ENCODE peak calls at places on chromosomes 3 and 15, in five cellular contexts. J is mesenchymal stem cell, H is IMR-90, O is neuronal stem cell, I is mesendoderm. L is an unnamed sample.

GRCh38 chr3:111568355-111568754 is 26.4 kb downstream of the CD96 start:
- DNase-seq in J (no peak), H (no peak), O (no peak), I (no peak), L (no peak)

GRCh38 chr3:155370198-155370597 is 76.7 kb upstream of the STRIT1 start:
- DNase-seq in J (no peak), H (no peak), O (no peak), I (no peak), L (no peak)

GRCh38 chr3:141384157-141384556 is 15.9 kb downstream of the ZBTB38 start:
- DNase-seq in J (peak), H (peak), O (no peak), I (no peak), L (no peak)

GRCh38 chr15:46636220-46636619 is 1001.4 kb downstream of the SQOR start:
- DNase-seq in J (peak), H (no peak), O (no peak), I (peak), L (no peak)

GRCh38 chr15:43168192-43169107 is 16.8 kb upstream of the CCNDBP1 start:
- DNase-seq in J (peak), H (peak), O (no peak), I (no peak), L (no peak)

GRCh38 chr15:33226559-33227181 is 32.2 kb upstream of the FMN1 start:
- DNase-seq in J (peak), H (no peak), O (no peak), I (peak), L (peak)

GRCh38 chr15:51782357-51782896 is 31.0 kb downstream of the TMOD2 start:
- DNase-seq in J (no peak), H (no peak), O (no peak), I (peak), L (no peak)

GRCh38 chr15:101348643-101349496 is 53.8 kb upstream of the SNRPA1 start:
- DNase-seq in J (no peak), H (no peak), O (no peak), I (peak), L (no peak)

GRCh38 chr15:38254065-38254883 is 1.6 kb downstream of the SPRED1 start:
- DNase-seq in J (peak), H (peak), O (no peak), I (peak), L (no peak)

GRCh38 chr3:153927107-153927506 is 194.1 kb upstream of the ARHGEF26 start:
- DNase-seq in J (peak), H (peak), O (no peak), I (peak), L (no peak)

GRCh38 chr3:52399131-52399530 is 45.8 kb downstream of the SEMA3G start:
- DNase-seq in J (no peak), H (no peak), O (no peak), I (no peak), L (no peak)

GRCh38 chr3:174122411-174122810 is 724.9 kb downstream of the NLGN1 start:
- DNase-seq in J (no peak), H (no peak), O (no peak), I (no peak), L (no peak)

GRCh38 chr3:186997061-186998054 is 67.0 kb downstream of the ST6GAL1 start:
- DNase-seq in J (no peak), H (no peak), O (no peak), I (no peak), L (no peak)

GRCh38 chr3:194998948-194999347 is 272.0 kb downstream of the XXYLT1 start:
- DNase-seq in J (no peak), H (no peak), O (no peak), I (no peak), L (no peak)

GRCh38 chr15:90214553-90215205 is 13.5 kb downstream of the SEMA4B start:
- DNase-seq in J (peak), H (no peak), O (no peak), I (peak), L (no peak)

GRCh38 chr3:42658771-42659390 is 5.4 kb downstream of the ZBTB47 start:
- DNase-seq in J (no peak), H (no peak), O (no peak), I (no peak), L (no peak)

GRCh38 chr3:111763101-111763500 is 96.0 kb upstream of the PHLDB2 start:
- DNase-seq in J (peak), H (no peak), O (no peak), I (no peak), L (no peak)

GRCh38 chr15:101499863-101500713 is 10.6 kb upstream of the PCSK6 start:
- DNase-seq in J (no peak), H (no peak), O (no peak), I (no peak), L (no peak)

GRCh38 chr3:30319713-30320112 is 286.7 kb upstream of the TGFBR2 start:
- DNase-seq in J (peak), H (peak), O (no peak), I (peak), L (peak)

GRCh38 chr15:81814882-81815455 is 230.8 kb downstream of the MEX3B start:
- DNase-seq in J (no peak), H (no peak), O (no peak), I (no peak), L (no peak)

GRCh38 chr15:57529748-57530147 is 62.0 kb upstream of the MYZAP start:
- DNase-seq in J (no peak), H (no peak), O (no peak), I (no peak), L (no peak)

GRCh38 chr3:56869157-56869889 is 67.6 kb upstream of the ARHGEF3 start:
- DNase-seq in J (peak), H (peak), O (no peak), I (no peak), L (no peak)

GRCh38 chr15:101008158-101009139 is 89.3 kb downstream of the LRRK1 start:
- DNase-seq in J (peak), H (peak), O (peak), I (peak), L (peak)

GRCh38 chr15:31280037-31280830 is 46.4 kb upstream of the KLF13 start:
- DNase-seq in J (no peak), H (no peak), O (no peak), I (no peak), L (peak)

GRCh38 chr3:45760878-45761711 is 35.2 kb downstream of the SLC6A20 start:
- DNase-seq in J (peak), H (peak), O (peak), I (peak), L (peak)

GRCh38 chr15:50116477-50116876 is 2.6 kb downstream of the ATP8B4 start:
- DNase-seq in J (peak), H (peak), O (no peak), I (peak), L (peak)

GRCh38 chr3:10285742-10286524 is 6.8 kb downstream of the GHRL start:
- DNase-seq in J (no peak), H (peak), O (no peak), I (no peak), L (no peak)

GRCh38 chr15:68618339-68619302 is 39.8 kb downstream of the CORO2B start:
- DNase-seq in J (peak), H (peak), O (no peak), I (peak), L (no peak)

GRCh38 chr3:187986514-187986934 is 167.4 kb upstream of the LPP start:
- DNase-seq in J (peak), H (peak), O (no peak), I (peak), L (no peak)

GRCh38 chr15:55742498-55742926 is 440 bp downstream of the PRTG start:
- DNase-seq in J (peak), H (peak), O (no peak), I (no peak), L (no peak)

GRCh38 chr3:25652921-25653320 is 11.8 kb downstream of the TOP2B start:
- DNase-seq in J (no peak), H (peak), O (no peak), I (no peak), L (no peak)

GRCh38 chr3:159170436-159171003 is 368.7 kb downstream of the MFSD1 start:
- DNase-seq in J (peak), H (peak), O (no peak), I (no peak), L (no peak)

GRCh38 chr3:172550347-172550943 is 27.2 kb upstream of the TNFSF10 start:
- DNase-seq in J (peak), H (peak), O (no peak), I (no peak), L (no peak)

GRCh38 chr3:194367992-194368841 is 1.3 kb downstream of the LRRC15 start:
- DNase-seq in J (peak), H (peak), O (no peak), I (no peak), L (no peak)

GRCh38 chr3:10531031-10531430 is 25.6 kb upstream of the ATP2B2 start:
- DNase-seq in J (no peak), H (no peak), O (no peak), I (no peak), L (no peak)

GRCh38 chr15:66387176-66388056 is 704 bp downstream of the MAP2K1 start:
- DNase-seq in J (peak), H (peak), O (peak), I (peak), L (peak)
- H4K8ac ChIP-seq in J (peak), H (peak), O (no peak), I (no peak), L (no peak)

GRCh38 chr3:134369861-134370596 is 4.2 kb downstream of the AMOTL2 start:
- DNase-seq in J (no peak), H (no peak), O (no peak), I (no peak), L (peak)

GRCh38 chr3:134372405-134373277 is 1.6 kb downstream of the AMOTL2 start:
- DNase-seq in J (peak), H (peak), O (no peak), I (no peak), L (no peak)

GRCh38 chr3:134369231-134369741 is 5.0 kb downstream of the AMOTL2 start:
- DNase-seq in J (peak), H (peak), O (no peak), I (peak), L (peak)

GRCh38 chr3:134371542-134372324 is 2.5 kb downstream of the AMOTL2 start:
- DNase-seq in J (peak), H (peak), O (no peak), I (peak), L (peak)

GRCh38 chr3:134370611-134371451 is 3.4 kb downstream of the AMOTL2 start:
- DNase-seq in J (no peak), H (no peak), O (no peak), I (no peak), L (peak)
- H4K8ac ChIP-seq in J (peak), H (peak), O (no peak), I (no peak), L (no peak)

GRCh38 chr3:4720316-4721075 is 227.3 kb downstream of the ITPR1 start:
- DNase-seq in J (peak), H (peak), O (no peak), I (peak), L (peak)
- H4K8ac ChIP-seq in J (no peak), H (peak), O (no peak), I (no peak), L (no peak)

GRCh38 chr3:44424758-44425157 is 52.7 kb downstream of the ZNF445 start:
- DNase-seq in J (no peak), H (no peak), O (no peak), I (no peak), L (no peak)
- H4K8ac ChIP-seq in J (no peak), H (no peak), O (no peak), I (no peak), L (no peak)

DNA sequence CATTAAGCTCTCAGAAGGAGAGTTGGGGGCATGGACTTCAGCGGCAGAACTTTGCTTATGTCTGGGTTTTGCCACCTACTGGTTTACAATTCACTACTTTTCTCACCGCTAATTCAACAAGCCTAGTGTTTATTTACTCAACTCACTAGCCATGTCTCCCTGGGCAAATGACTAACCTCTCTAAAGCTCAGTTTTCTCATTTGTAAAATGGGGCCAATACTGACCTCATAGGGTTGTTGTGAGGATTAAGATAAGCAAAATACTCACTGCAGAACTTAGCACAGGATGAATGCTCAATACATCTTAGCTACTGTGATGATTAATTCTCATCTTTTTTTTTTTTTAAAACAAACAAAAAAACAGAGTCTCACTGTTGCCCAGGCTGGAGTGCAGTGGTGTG is 106.3 kb downstream of the CADPS start:
- DNase-seq in J (no peak), H (no peak), O (no peak), I (no peak), L (no peak)
- H4K8ac ChIP-seq in J (no peak), H (no peak), O (no peak), I (no peak), L (no peak)

DNA sequence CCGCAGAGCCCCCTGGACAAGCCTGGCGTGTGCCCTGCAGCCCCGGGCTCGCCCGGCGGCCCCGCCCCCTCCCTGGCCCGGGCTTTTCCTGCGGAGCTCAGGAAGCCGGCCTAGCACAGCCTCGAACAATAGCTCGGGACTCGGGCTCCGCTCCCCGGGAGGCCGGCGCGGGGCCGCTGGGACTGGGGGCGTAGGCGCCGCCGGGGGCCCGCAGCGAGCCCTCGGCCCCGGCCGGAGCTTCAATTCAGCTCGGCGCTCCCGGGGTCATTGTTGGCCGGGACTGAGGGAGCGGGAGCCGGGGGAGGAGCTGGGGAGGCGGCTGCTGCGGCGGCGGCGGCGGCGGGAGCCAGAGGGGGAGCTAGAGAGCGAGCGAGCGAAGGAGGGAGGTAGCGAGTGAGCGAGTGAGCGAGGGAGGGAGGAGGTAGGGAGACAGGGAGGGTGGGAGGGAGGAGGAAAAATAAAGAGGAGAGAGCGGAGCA is 41.0 kb upstream of the ROPN1 start:
- DNase-seq in J (peak), H (peak), O (peak), I (peak), L (peak)
- H4K8ac ChIP-seq in J (no peak), H (no peak), O (no peak), I (no peak), L (no peak)